ENCODE peak calls at places on chromosome 16, in ten cellular contexts. K, D, J, N, M, T, X, A, S and F are unnamed samples. For H3K4me1, the result is how much of the 10 kb centered on the place peaks cover.

GRCh38 chr16:24589997-24590396 is 50.6 kb downstream of the RBBP6 start:
- DNase-seq in K (no peak), D (no peak), J (no peak), N (no peak), M (no peak), T (no peak), X (no peak), A (no peak), S (no peak), F (no peak)

GRCh38 chr16:2296662-2297505 is 29.0 kb upstream of the RNPS1 start:
- DNase-seq in K (no peak), D (no peak), J (peak), N (no peak), M (no peak), T (peak), X (peak), A (no peak), S (no peak), F (no peak)

GRCh38 chr16:23700509-23700908 is 12.5 kb downstream of the ERN2 start:
- DNase-seq in K (no peak), D (no peak), J (no peak), N (no peak), M (no peak), T (no peak), X (peak), A (peak), S (no peak), F (no peak)

GRCh38 chr16:30656974-30657865 is 1.0 kb upstream of the FBRS start:
- DNase-seq in K (no peak), D (no peak), J (no peak), N (no peak), M (no peak), T (no peak), X (no peak), A (peak), S (no peak), F (no peak)

GRCh38 chr16:47877166-47877565 is 278.6 kb downstream of the ABCC12 start:
- DNase-seq in K (no peak), D (no peak), J (no peak), N (no peak), M (no peak), T (no peak), X (no peak), A (no peak), S (no peak), F (no peak)

GRCh38 chr16:22370038-22370541 is 4.3 kb downstream of the CDR2 start:
- DNase-seq in K (no peak), D (no peak), J (no peak), N (no peak), M (no peak), T (no peak), X (no peak), A (no peak), S (no peak), F (no peak)

GRCh38 chr16:65318590-65319267 is 196.9 kb upstream of the CDH11 start:
- DNase-seq in K (no peak), D (no peak), J (no peak), N (no peak), M (no peak), T (no peak), X (no peak), A (no peak), S (no peak), F (no peak)

GRCh38 chr16:11604783-11605563 is 18.3 kb upstream of the LITAF start:
- DNase-seq in K (peak), D (peak), J (no peak), N (peak), M (no peak), T (peak), X (no peak), A (peak), S (no peak), F (no peak)

GRCh38 chr16:166375-167116 is 768 bp downstream of the HBM start:
- DNase-seq in K (no peak), D (no peak), J (no peak), N (no peak), M (no peak), T (no peak), X (no peak), A (no peak), S (no peak), F (no peak)

GRCh38 chr16:2751577-2752034 is 832 bp upstream of the SRRM2 start:
- DNase-seq in K (peak), D (peak), J (no peak), N (no peak), M (no peak), T (no peak), X (no peak), A (peak), S (no peak), F (no peak)

GRCh38 chr16:73280366-73280765 is 232.4 kb upstream of the ZFHX3 start:
- DNase-seq in K (no peak), D (no peak), J (no peak), N (no peak), M (no peak), T (no peak), X (no peak), A (no peak), S (no peak), F (no peak)

GRCh38 chr16:14205666-14206065 is 134.5 kb downstream of the MRTFB start:
- DNase-seq in K (no peak), D (no peak), J (no peak), N (no peak), M (no peak), T (no peak), X (no peak), A (no peak), S (no peak), F (no peak)

DNA sequence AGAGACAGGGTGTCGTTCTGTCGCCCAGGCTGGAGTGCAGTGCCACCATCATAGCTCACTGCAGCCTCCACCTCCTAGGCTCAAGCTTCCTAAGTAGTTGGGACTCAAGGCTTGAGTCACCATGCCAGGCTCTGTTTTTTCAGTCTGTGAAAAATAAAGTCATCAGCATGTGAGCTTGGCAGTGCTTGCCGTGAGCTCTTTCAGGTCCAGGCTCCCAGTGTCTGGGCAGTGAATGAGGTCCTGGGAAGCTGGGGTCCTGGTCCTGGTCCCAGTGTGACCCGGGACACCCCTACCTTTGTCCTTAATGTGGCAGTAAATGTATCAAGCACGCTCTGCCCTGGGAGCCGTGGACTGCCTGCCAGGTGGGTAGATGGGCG is 22.9 kb upstream of the RPL13 start:
- DNase-seq in K (no peak), D (no peak), J (no peak), N (no peak), M (no peak), T (no peak), X (no peak), A (no peak), S (no peak), F (no peak)
- TF ChIP-seq CTCF in K (no peak), D (no peak), J (no peak), N (no peak), M (no peak), T (no peak), X (no peak), A (no peak), S (no peak), F (no peak)

DNA sequence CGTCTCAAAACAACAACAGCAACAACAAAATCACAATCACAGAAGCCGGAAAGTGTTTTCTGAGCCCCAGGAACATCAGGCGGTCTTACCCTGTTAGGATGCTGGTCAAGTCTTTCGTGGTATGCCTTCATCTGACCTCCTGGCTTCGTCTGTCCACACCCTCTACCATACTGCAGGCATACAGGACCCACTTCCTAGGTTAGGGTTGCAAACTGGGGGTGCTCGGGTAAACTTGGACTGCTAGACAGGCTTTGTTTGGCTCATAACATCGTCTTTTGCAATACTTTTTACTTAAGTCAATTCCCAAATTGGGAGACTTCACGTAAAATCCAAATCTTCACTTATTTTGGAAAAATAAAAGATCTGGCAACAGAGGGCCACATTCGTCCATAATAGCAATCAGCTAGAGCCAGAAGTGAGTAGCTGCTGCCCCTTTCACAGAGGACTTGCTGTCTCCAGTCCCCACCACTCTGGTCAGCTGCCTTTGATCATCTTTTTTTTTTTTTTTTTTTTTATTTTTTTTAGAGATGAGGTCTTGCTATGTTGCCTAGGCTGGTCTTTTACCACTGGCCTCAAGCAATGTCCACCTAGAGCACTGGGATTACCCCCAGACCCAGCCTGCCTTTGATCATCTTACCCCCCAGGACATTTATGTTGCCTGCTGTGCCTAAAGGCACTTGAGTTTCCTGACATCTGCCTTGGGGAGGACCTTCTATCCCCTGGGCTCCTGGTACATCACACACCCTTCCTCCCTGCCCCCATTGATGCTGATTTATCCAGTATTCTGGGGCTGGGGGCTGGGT is 30.1 kb downstream of the CHD9 start:
- DNase-seq in K (no peak), D (no peak), J (no peak), N (no peak), M (no peak), T (no peak), X (no peak), A (no peak), S (no peak), F (no peak)
- H3K4me1 ChIP-seq in K (under half), D (under half), J (under half), N (half or more), M (under half), T (under half), X (under half), A (under half), S (under half), F (under half)

GRCh38 chr16:84806890-84807258 is 12.9 kb upstream of the CRISPLD2 start:
- DNase-seq in K (no peak), D (peak), J (no peak), N (no peak), M (no peak), T (no peak), X (no peak), A (no peak), S (no peak), F (no peak)
- H3K27ac ChIP-seq in K (no peak), D (no peak), J (peak), N (peak), M (no peak), T (peak), X (peak), A (peak), S (peak), F (peak)

GRCh38 chr16:85564277-85565051 is 48.7 kb upstream of the GSE1 start:
- DNase-seq in K (no peak), D (peak), J (no peak), N (no peak), M (no peak), T (no peak), X (no peak), A (peak), S (no peak), F (no peak)
- TF ChIP-seq CTCF in K (no peak), D (peak), J (no peak), N (peak), M (peak), T (peak), X (peak), A (peak), S (no peak), F (no peak)

DNA sequence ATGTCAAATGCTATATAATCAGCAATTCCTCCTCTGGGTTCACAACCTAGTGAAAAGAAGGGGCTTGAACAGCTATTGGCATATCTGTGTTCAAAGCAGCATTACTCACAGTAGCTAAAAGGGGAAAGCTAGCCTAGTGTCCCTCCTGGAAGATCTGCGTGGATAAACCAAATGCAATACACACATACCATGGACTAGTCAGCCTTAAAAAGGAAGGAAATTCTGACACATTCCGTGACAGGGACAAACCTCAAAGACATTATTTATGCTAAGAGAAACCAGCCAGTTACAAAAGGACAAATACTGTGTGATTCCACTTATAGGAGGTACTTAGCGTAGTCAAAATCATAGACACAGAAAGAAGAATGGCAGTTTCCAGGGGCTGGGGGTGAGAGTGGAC is 90.1 kb downstream of the XYLT1 start:
- DNase-seq in K (no peak), D (no peak), J (no peak), N (no peak), M (no peak), T (no peak), X (no peak), A (no peak), S (no peak), F (no peak)
- H3K4me1 ChIP-seq in K (under half), D (under half), J (under half), N (under half), M (under half), T (under half), X (under half), A (half or more), S (under half), F (under half)

GRCh38 chr16:29651950-29652349 is 11.1 kb upstream of the SPN start:
- DNase-seq in K (no peak), D (no peak), J (no peak), N (no peak), M (no peak), T (no peak), X (no peak), A (no peak), S (no peak), F (no peak)

GRCh38 chr16:29649560-29650494 is 13.2 kb upstream of the SPN start:
- DNase-seq in K (no peak), D (no peak), J (no peak), N (no peak), M (no peak), T (no peak), X (no peak), A (no peak), S (no peak), F (no peak)

GRCh38 chr16:29658693-29659092 is 4.4 kb upstream of the SPN start:
- DNase-seq in K (no peak), D (no peak), J (no peak), N (no peak), M (no peak), T (no peak), X (no peak), A (no peak), S (no peak), F (no peak)

GRCh38 chr16:29656688-29657523 is 6.1 kb upstream of the SPN start:
- DNase-seq in K (no peak), D (no peak), J (no peak), N (no peak), M (no peak), T (no peak), X (peak), A (no peak), S (no peak), F (no peak)

GRCh38 chr16:29653436-29653835 is 9.6 kb upstream of the SPN start:
- DNase-seq in K (no peak), D (no peak), J (no peak), N (no peak), M (no peak), T (no peak), X (no peak), A (no peak), S (no peak), F (no peak)
- H3K27ac ChIP-seq in K (no peak), D (no peak), J (no peak), N (no peak), M (no peak), T (no peak), X (no peak), A (no peak), S (no peak), F (no peak)

GRCh38 chr16:83886199-83886971 is 12.5 kb upstream of the MLYCD start:
- DNase-seq in K (no peak), D (no peak), J (no peak), N (no peak), M (no peak), T (no peak), X (no peak), A (no peak), S (no peak), F (no peak)

GRCh38 chr16:83887564-83887963 is 11.4 kb upstream of the MLYCD start:
- DNase-seq in K (no peak), D (no peak), J (no peak), N (no peak), M (no peak), T (no peak), X (no peak), A (no peak), S (no peak), F (no peak)

GRCh38 chr16:83888672-83889044 is 10.3 kb upstream of the MLYCD start:
- DNase-seq in K (no peak), D (no peak), J (no peak), N (no peak), M (no peak), T (no peak), X (no peak), A (no peak), S (no peak), F (no peak)

GRCh38 chr16:83890359-83890758 is 8.6 kb upstream of the MLYCD start:
- DNase-seq in K (no peak), D (no peak), J (no peak), N (no peak), M (no peak), T (no peak), X (no peak), A (no peak), S (no peak), F (no peak)

GRCh38 chr16:83887088-83887487 is 11.8 kb upstream of the MLYCD start:
- DNase-seq in K (no peak), D (no peak), J (peak), N (no peak), M (no peak), T (no peak), X (no peak), A (peak), S (no peak), F (no peak)
- TF ChIP-seq CTCF in K (no peak), D (no peak), J (no peak), N (no peak), M (no peak), T (no peak), X (peak), A (peak), S (no peak), F (no peak)

DNA sequence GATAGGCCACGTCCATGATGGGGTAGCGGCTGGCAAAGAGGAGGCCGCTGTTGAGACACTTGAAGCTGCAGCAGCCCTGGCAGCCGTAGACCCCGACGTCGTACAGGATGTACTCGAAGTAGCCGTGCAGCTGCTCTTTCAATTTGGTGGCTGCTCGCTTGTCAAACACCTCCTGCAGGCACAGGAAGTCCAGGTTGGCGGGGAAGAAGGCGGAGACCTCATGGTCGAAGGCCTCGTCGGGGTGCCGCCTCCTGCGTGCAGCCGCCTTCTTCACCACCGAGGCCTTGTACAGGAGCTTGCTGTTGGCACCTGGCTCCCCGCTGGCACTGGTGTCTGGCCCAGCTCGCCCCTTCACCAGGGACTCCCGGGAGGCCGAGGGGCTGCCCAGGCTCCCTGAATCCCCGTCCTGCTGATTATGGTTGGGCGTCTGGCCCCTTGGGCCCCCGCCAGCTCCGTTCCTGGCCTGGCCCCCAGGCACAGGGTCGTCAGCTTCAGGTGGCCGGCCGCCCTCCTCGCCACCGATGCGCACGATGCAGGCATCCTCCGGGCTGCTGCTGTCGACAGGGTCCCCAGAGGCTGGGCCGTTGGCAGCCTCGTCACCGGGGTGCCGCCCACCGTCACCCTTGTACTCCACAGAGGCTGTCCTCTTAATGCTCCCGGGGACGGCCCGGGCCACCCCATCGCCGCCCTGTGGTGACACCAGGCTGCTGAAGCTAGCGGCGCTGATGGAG is 60.3 kb downstream of the PRMT7 start:
- DNase-seq in K (no peak), D (no peak), J (no peak), N (no peak), M (peak), T (no peak), X (peak), A (no peak), S (no peak), F (no peak)
- H3K4me1 ChIP-seq in K (under half), D (under half), J (under half), N (under half), M (half or more), T (under half), X (under half), A (under half), S (under half), F (under half)